ENCODE peak calls at places on chromosomes 4 and X, in seven cellular contexts. U, J, E, V, L, I and O are unnamed samples.

GRCh38 chr4:127055349-127055748 is 577.4 kb upstream of the INTU start:
- DNase-seq in U (peak), J (no peak), E (no peak), V (no peak), L (no peak), I (no peak), O (no peak)

GRCh38 chr4:69497886-69498395 is 2.2 kb upstream of the UGT2B4 start:
- DNase-seq in U (no peak), J (no peak), E (no peak), V (no peak), L (no peak), I (no peak), O (no peak)

GRCh38 chr4:85807247-85807915 is 332.4 kb downstream of the ARHGAP24 start:
- DNase-seq in U (no peak), J (no peak), E (peak), V (peak), L (no peak), I (peak), O (no peak)

GRCh38 chr4:19348746-19349145 is 903.0 kb upstream of the SLIT2 start:
- DNase-seq in U (no peak), J (no peak), E (no peak), V (no peak), L (no peak), I (no peak), O (no peak)

GRCh38 chr4:81376720-81377119 is 95.0 kb downstream of the RASGEF1B start:
- DNase-seq in U (no peak), J (no peak), E (no peak), V (no peak), L (no peak), I (no peak), O (no peak)

GRCh38 chr4:119729815-119730643 is 101.4 kb upstream of the PDE5A start:
- DNase-seq in U (peak), J (peak), E (peak), V (peak), L (no peak), I (no peak), O (peak)

GRCh38 chrX:18931972-18932371 is 51.9 kb downstream of the PHKA2 start:
- DNase-seq in U (peak), J (no peak), E (peak), V (peak), L (peak), I (no peak), O (peak)

GRCh38 chr4:179415016-179415841 is 1973.0 kb upstream of the AGA start:
- DNase-seq in U (peak), J (no peak), E (no peak), V (no peak), L (no peak), I (no peak), O (peak)

GRCh38 chrX:133335027-133335426 is 80.3 kb downstream of the GPC4 start:
- DNase-seq in U (peak), J (no peak), E (peak), V (peak), L (no peak), I (no peak), O (peak)

GRCh38 chr4:82753725-82754410 is 44.7 kb downstream of the SCD5 start:
- DNase-seq in U (peak), J (no peak), E (peak), V (no peak), L (peak), I (peak), O (no peak)

GRCh38 chr4:87804871-87805270 is 5.5 kb downstream of the IBSP start:
- DNase-seq in U (no peak), J (no peak), E (no peak), V (no peak), L (no peak), I (no peak), O (no peak)

GRCh38 chr4:183444953-183445543 is 612 bp downstream of the CDKN2AIP start:
- DNase-seq in U (no peak), J (no peak), E (peak), V (no peak), L (no peak), I (no peak), O (peak)

GRCh38 chr4:160848901-160849735 is 1314.7 kb downstream of the FSTL5 start:
- DNase-seq in U (no peak), J (no peak), E (no peak), V (peak), L (peak), I (no peak), O (no peak)

GRCh38 chr4:76691767-76692689 is 205.9 kb downstream of the SOWAHB start:
- DNase-seq in U (no peak), J (no peak), E (no peak), V (no peak), L (no peak), I (no peak), O (peak)

GRCh38 chr4:84967292-84967651 is 782 bp upstream of the WDFY3 start:
- DNase-seq in U (peak), J (no peak), E (peak), V (no peak), L (no peak), I (no peak), O (no peak)

GRCh38 chr4:8504279-8505007 is 63.9 kb downstream of the TRMT44 start:
- DNase-seq in U (no peak), J (no peak), E (no peak), V (no peak), L (no peak), I (no peak), O (peak)

GRCh38 chr4:10006604-10007435 is 14.5 kb downstream of the SLC2A9 start:
- DNase-seq in U (no peak), J (no peak), E (no peak), V (peak), L (peak), I (no peak), O (peak)

GRCh38 chr4:13530823-13531608 is 13.3 kb downstream of the NKX3-2 start:
- DNase-seq in U (no peak), J (no peak), E (no peak), V (no peak), L (peak), I (no peak), O (no peak)

GRCh38 chr4:185680617-185681016 is 131.4 kb downstream of the SORBS2 start:
- DNase-seq in U (no peak), J (no peak), E (no peak), V (no peak), L (no peak), I (no peak), O (no peak)

GRCh38 chr4:55931833-55932232 is 16.9 kb upstream of the CEP135 start:
- DNase-seq in U (peak), J (no peak), E (no peak), V (no peak), L (no peak), I (no peak), O (no peak)

GRCh38 chr4:76106442-76106841 is 31.9 kb downstream of the ART3 start:
- DNase-seq in U (no peak), J (no peak), E (no peak), V (no peak), L (no peak), I (no peak), O (no peak)

GRCh38 chrX:155997436-155997835 is at the start of gene IL9R:
- DNase-seq in U (no peak), J (no peak), E (no peak), V (no peak), L (no peak), I (no peak), O (no peak)

GRCh38 chr4:109690690-109691410 is 12.4 kb downstream of the CASP6 start:
- DNase-seq in U (no peak), J (no peak), E (no peak), V (no peak), L (no peak), I (no peak), O (no peak)

GRCh38 chrX:130086414-130087207 is 23.7 kb downstream of the ELF4 start:
- DNase-seq in U (no peak), J (no peak), E (no peak), V (no peak), L (no peak), I (no peak), O (no peak)

GRCh38 chrX:10633722-10634121 is 13.3 kb upstream of the MID1 start:
- DNase-seq in U (peak), J (no peak), E (peak), V (peak), L (no peak), I (peak), O (peak)

GRCh38 chrX:69285881-69286545 is 120.8 kb upstream of the PJA1 start:
- DNase-seq in U (no peak), J (no peak), E (peak), V (peak), L (peak), I (peak), O (peak)

GRCh38 chr4:47031011-47031678 is at the start of gene GABRB1:
- DNase-seq in U (peak), J (no peak), E (peak), V (peak), L (peak), I (peak), O (peak)

GRCh38 chrX:75061701-75062100 is 94.4 kb downstream of the ABCB7 start:
- DNase-seq in U (peak), J (no peak), E (no peak), V (no peak), L (no peak), I (no peak), O (no peak)

GRCh38 chrX:146863566-146863965 is 49.0 kb upstream of the CXorf51A start:
- DNase-seq in U (peak), J (no peak), E (no peak), V (no peak), L (no peak), I (no peak), O (no peak)

GRCh38 chr4:168304744-168305459 is 13.7 kb downstream of the DDX60 start:
- DNase-seq in U (peak), J (peak), E (no peak), V (peak), L (no peak), I (no peak), O (no peak)

GRCh38 chr4:111957992-111958391 is 187.3 kb upstream of the FAM241A start:
- DNase-seq in U (no peak), J (no peak), E (no peak), V (peak), L (no peak), I (no peak), O (peak)

GRCh38 chr4:164800786-164801185 is 46.9 kb downstream of the SMIM31 start:
- DNase-seq in U (no peak), J (no peak), E (no peak), V (no peak), L (no peak), I (no peak), O (no peak)

GRCh38 chr4:30753316-30753715 is 33.1 kb downstream of the PCDH7 start:
- DNase-seq in U (peak), J (no peak), E (no peak), V (no peak), L (no peak), I (no peak), O (no peak)

GRCh38 chr4:11976726-11977263 is 548.1 kb upstream of the HS3ST1 start:
- DNase-seq in U (no peak), J (no peak), E (no peak), V (no peak), L (no peak), I (no peak), O (no peak)

GRCh38 chrX:23773601-23774175 is 9.3 kb upstream of the SAT1 start:
- DNase-seq in U (no peak), J (no peak), E (no peak), V (no peak), L (no peak), I (no peak), O (no peak)

GRCh38 chr4:2359591-2360390 is 58.7 kb downstream of the ZFYVE28 start:
- DNase-seq in U (no peak), J (no peak), E (no peak), V (no peak), L (no peak), I (no peak), O (no peak)

GRCh38 chr4:86481429-86481828 is 112.7 kb upstream of the PTPN13 start:
- DNase-seq in U (no peak), J (no peak), E (no peak), V (no peak), L (no peak), I (no peak), O (no peak)

GRCh38 chr4:128286474-128287158 is 997 bp downstream of the PGRMC2 start:
- DNase-seq in U (peak), J (no peak), E (no peak), V (peak), L (no peak), I (no peak), O (no peak)

GRCh38 chr4:176875441-176875930 is 82.8 kb upstream of the VEGFC start:
- DNase-seq in U (no peak), J (peak), E (no peak), V (no peak), L (peak), I (no peak), O (no peak)

GRCh38 chrX:71227370-71228062 is 4.5 kb downstream of the GJB1 start:
- DNase-seq in U (no peak), J (no peak), E (no peak), V (no peak), L (no peak), I (no peak), O (no peak)
- TF ChIP-seq CTCF in U (no peak), J (no peak), E (no peak), V (no peak), L (no peak), I (no peak), O (no peak)

DNA sequence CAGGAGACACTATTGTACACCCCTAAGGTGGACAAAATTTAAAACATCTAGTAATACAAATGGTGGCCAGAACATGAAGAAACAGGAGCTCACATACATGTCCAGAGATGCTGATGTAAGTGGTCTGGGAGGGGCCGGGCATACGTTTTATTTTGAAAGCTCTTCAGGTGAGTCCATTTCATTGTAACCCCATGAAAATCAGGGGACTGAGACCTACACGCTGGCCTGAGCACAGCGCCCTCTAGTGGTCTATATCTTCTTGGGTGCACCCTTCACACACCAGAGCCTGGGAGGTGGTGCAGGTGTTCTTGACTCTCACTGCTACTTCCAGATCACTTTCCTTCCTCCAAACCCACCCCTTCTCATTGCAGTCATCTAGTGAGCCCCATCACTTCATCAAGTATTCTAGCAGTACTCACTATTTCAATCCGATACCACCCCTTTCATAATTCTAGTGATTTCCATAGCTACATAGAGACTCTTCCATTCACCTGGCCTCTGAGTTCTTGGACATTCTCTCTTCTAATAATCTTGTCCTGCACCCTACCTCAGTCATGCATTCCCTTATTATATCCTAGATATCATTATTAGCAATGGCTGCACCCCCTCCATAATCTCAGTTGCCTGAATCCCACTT is 4.3 kb upstream of the TLR6 start:
- DNase-seq in U (peak), J (no peak), E (peak), V (peak), L (peak), I (no peak), O (peak)
- TF ChIP-seq CTCF in U (peak), J (peak), E (peak), V (peak), L (peak), I (peak), O (peak)

GRCh38 chr4:102580463-102580842 is 79.3 kb downstream of the NFKB1 start:
- DNase-seq in U (no peak), J (no peak), E (no peak), V (no peak), L (no peak), I (no peak), O (no peak)

GRCh38 chr4:102575369-102576129 is 74.4 kb downstream of the NFKB1 start:
- DNase-seq in U (no peak), J (no peak), E (no peak), V (no peak), L (no peak), I (no peak), O (peak)

GRCh38 chr4:102579794-102580462 is 78.8 kb downstream of the NFKB1 start:
- DNase-seq in U (no peak), J (no peak), E (no peak), V (no peak), L (no peak), I (no peak), O (no peak)

GRCh38 chr4:102578270-102578669 is 77.1 kb downstream of the NFKB1 start:
- DNase-seq in U (no peak), J (no peak), E (no peak), V (no peak), L (no peak), I (no peak), O (no peak)

DNA sequence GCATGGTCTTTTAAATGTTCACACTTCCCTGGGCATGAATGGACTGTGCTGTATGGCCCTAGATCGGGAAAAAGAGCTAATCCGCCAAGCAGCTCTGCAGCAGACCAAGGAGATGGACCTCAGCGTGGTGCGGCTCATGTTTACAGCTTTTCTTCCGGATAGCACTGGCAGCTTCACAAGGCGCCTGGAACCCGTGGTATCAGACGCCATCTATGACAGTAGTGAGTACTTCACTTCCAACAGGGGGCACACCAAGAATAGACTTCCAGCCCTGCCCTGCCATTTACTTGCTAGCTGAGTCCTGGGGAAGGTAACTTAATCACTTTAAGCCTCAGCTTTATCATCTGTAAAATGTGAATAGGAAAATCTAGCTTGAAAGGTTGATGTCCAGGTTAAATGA is 77.7 kb downstream of the NFKB1 start:
- DNase-seq in U (no peak), J (no peak), E (no peak), V (peak), L (peak), I (no peak), O (no peak)
- TF ChIP-seq CTCF in U (no peak), J (no peak), E (no peak), V (no peak), L (peak), I (no peak), O (no peak)

DNA sequence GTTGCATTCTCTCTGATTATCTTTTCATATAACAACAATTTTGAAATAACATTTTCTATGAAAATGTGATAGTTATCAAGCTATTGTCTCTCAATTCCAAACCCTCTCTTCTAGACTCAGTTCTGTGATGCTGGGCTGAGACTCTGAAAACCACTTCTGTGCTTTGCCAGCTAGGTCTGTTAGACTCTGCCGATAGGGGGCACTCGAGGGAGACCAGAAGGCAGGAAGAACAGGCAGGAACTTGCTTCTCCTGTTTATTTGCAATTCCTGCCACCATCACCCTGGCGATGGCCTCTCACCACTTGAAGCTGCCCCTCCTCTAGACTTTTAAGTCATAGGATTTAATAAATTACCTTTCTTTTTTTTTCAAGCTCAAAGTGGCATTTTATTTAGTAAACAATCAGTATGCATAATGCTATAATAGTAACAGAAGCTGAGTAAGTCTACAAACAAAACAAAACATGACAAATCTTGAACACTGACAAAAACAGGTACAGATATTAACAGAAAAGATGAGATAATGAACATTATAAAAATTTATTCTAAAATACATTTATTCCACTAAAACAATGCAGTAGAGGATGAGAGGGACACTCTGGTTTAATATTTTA is 49.7 kb downstream of the RASL11B start:
- DNase-seq in U (peak), J (no peak), E (peak), V (peak), L (peak), I (peak), O (peak)
- TF ChIP-seq CTCF in U (peak), J (peak), E (peak), V (peak), L (peak), I (peak), O (peak)

GRCh38 chr4:68245594-68245993 is at the start of gene TMPRSS11B:
- DNase-seq in U (no peak), J (no peak), E (no peak), V (no peak), L (no peak), I (no peak), O (no peak)
- TF ChIP-seq CTCF in U (no peak), J (no peak), E (no peak), V (no peak), L (no peak), I (no peak), O (no peak)

DNA sequence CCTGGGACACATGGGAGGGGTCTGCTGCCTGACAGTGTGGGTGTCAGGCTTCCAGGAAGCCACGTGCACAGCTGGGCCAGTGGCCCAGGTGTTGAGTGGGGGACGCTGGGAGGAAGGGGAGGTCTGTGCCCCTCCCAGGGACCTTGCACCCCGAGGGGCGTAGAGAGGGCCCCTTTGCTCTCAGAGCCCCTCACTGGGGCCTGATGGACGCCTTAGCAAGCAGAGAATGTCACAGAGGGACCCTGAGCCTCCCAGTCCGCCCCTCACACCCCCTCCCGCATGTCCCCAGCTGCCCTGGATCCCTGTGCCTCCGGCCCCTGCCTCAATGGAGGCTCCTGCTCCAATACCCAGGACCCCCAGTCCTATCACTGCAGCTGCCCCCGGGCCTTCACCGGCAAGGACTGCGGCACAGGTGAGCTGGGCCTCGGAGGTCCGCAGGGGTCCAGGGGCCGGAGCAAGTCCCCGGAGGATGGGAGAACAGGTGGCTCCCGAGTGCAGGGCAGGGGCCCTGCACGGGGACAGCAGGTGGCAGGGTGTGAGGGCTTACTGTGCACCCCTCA is 2.1 kb downstream of the HGFAC start:
- DNase-seq in U (no peak), J (no peak), E (no peak), V (no peak), L (no peak), I (no peak), O (no peak)
- TF ChIP-seq CTCF in U (no peak), J (no peak), E (peak), V (peak), L (no peak), I (no peak), O (no peak)